ENCODE peak calls at places on chromosomes 4 and X, in nine cellular contexts. R is A172, Y is D341Med, Q is pancreas, U is RCC 7860, D is adrenal gland, V is iris pigment epithelial cell, H is iPS-NIHi11, A is amygdala. P is an unnamed sample.

GRCh38 chr4:99918656-99919055 is 24.4 kb upstream of the LAMTOR3 start:
- DNase-seq in R (no peak), Y (no peak), Q (no peak), U (no peak), D (no peak), V (no peak), H (no peak), A (no peak), P (no peak)

GRCh38 chrX:24759786-24760185 is 66.1 kb downstream of the POLA1 start:
- DNase-seq in R (no peak), Y (no peak), Q (no peak), U (no peak), D (no peak), V (no peak), H (no peak), A (no peak), P (no peak)

GRCh38 chr4:70778888-70779422 is 57.2 kb downstream of the RUFY3 start:
- DNase-seq in R (peak; percentile 71), Y (no peak), Q (no peak), U (no peak), D (peak; percentile 80), V (peak; percentile 95), H (no peak), A (no peak), P (no peak)

GRCh38 chr4:26736621-26737020 is 124.0 kb upstream of the STIM2 start:
- DNase-seq in R (no peak), Y (no peak), Q (no peak), U (no peak), D (no peak), V (peak; percentile 60), H (no peak), A (no peak), P (no peak)

GRCh38 chrX:100647095-100647494 is 3.1 kb downstream of the SRPX2 start:
- DNase-seq in R (no peak), Y (no peak), Q (no peak), U (no peak), D (no peak), V (peak; percentile 60), H (no peak), A (no peak), P (no peak)

GRCh38 chr4:86338989-86339388 is 20.9 kb downstream of the MAPK10 start:
- DNase-seq in R (peak; percentile 73), Y (no peak), Q (no peak), U (peak; percentile 76), D (peak; percentile 56), V (peak; percentile 97), H (no peak), A (no peak), P (no peak)

GRCh38 chr4:164716901-164717300 is 37.0 kb upstream of the SMIM31 start:
- DNase-seq in R (no peak), Y (peak; percentile 26), Q (no peak), U (no peak), D (peak; percentile 31), V (no peak), H (peak; percentile 55), A (no peak), P (no peak)

GRCh38 chr4:142030010-142030409 is 393.6 kb downstream of the IL15 start:
- DNase-seq in R (no peak), Y (no peak), Q (no peak), U (no peak), D (no peak), V (no peak), H (no peak), A (no peak), P (no peak)

GRCh38 chr4:93828332-93828829 is at the start of gene ATOH1:
- DNase-seq in R (no peak), Y (peak; percentile 73), Q (peak; percentile 56), U (no peak), D (peak; percentile 37), V (peak; percentile 9), H (peak; percentile 84), A (no peak), P (no peak)

GRCh38 chrX:81195712-81196111 is 6.0 kb downstream of the HMGN5 start:
- DNase-seq in R (peak; percentile 11), Y (peak; percentile 40), Q (no peak), U (peak; percentile 26), D (peak; percentile 68), V (peak; percentile 60), H (peak; percentile 46), A (no peak), P (no peak)

P was measured in occipital lobe.